ENCODE peak calls at places on chromosomes 1 and 21, in eight cellular contexts. A is HFF-Myc, S is osteocyte, P is HFFc6, Y is fibroblast of mammary gland, F is PC-9, W is cardiac muscle cell, Z is cardiac fibroblast. J is an unnamed sample.

GRCh38 chr1:67144696-67145095 is 9.9 kb upstream of the C1orf141 start:
- DNase-seq in A (no peak), S (no peak), P (no peak), Y (no peak), F (no peak), W (peak), Z (peak), J (no peak)

GRCh38 chr1:94658221-94658620 is 116.7 kb upstream of the F3 start:
- DNase-seq in A (no peak), S (no peak), P (peak), Y (peak), F (no peak), W (peak), Z (peak), J (no peak)

GRCh38 chr1:44945992-44946391 is 40.4 kb downstream of the EIF2B3 start:
- DNase-seq in A (no peak), S (no peak), P (no peak), Y (no peak), F (no peak), W (no peak), Z (no peak), J (no peak)

GRCh38 chr1:67211589-67212563 is 45.6 kb downstream of the IL23R start:
- DNase-seq in A (no peak), S (no peak), P (peak), Y (peak), F (peak), W (peak), Z (peak), J (no peak)

GRCh38 chr21:34074283-34075098 is 1.1 kb downstream of the MRPS6 start:
- DNase-seq in A (no peak), S (no peak), P (no peak), Y (no peak), F (no peak), W (peak), Z (peak), J (no peak)

GRCh38 chr1:951364-951763 is 7.7 kb downstream of the NOC2L start:
- DNase-seq in A (no peak), S (no peak), P (peak), Y (peak), F (no peak), W (peak), Z (no peak), J (no peak)

GRCh38 chr1:24418898-24419628 is 3.5 kb downstream of the NIPAL3 start:
- DNase-seq in A (no peak), S (no peak), P (no peak), Y (peak), F (peak), W (peak), Z (peak), J (no peak)

GRCh38 chr1:201686709-201687455 is 142.1 kb upstream of the IPO9 start:
- DNase-seq in A (no peak), S (no peak), P (no peak), Y (no peak), F (no peak), W (no peak), Z (peak), J (no peak)

GRCh38 chr1:32465541-32466002 is 700 bp downstream of the ZBTB8B start:
- DNase-seq in A (no peak), S (no peak), P (no peak), Y (no peak), F (no peak), W (no peak), Z (no peak), J (no peak)

GRCh38 chr1:29640428-29640785 is 404.1 kb downstream of the PTPRU start:
- DNase-seq in A (no peak), S (no peak), P (no peak), Y (no peak), F (no peak), W (no peak), Z (no peak), J (no peak)

GRCh38 chr1:4851666-4852065 is 197.3 kb downstream of the AJAP1 start:
- DNase-seq in A (no peak), S (no peak), P (no peak), Y (no peak), F (no peak), W (no peak), Z (no peak), J (no peak)

GRCh38 chr1:27098447-27099153 is 56.3 kb downstream of the SLC9A1 start:
- DNase-seq in A (no peak), S (no peak), P (no peak), Y (no peak), F (no peak), W (no peak), Z (no peak), J (no peak)

GRCh38 chr1:204384636-204385354 is 25.1 kb upstream of the PLEKHA6 start:
- DNase-seq in A (no peak), S (no peak), P (peak), Y (peak), F (no peak), W (peak), Z (peak), J (no peak)

GRCh38 chr1:46342084-46342656 is 1.6 kb downstream of the NSUN4 start:
- DNase-seq in A (no peak), S (no peak), P (peak), Y (peak), F (peak), W (peak), Z (peak), J (no peak)

GRCh38 chr1:212149566-212149965 is 114.0 kb downstream of the DTL start:
- DNase-seq in A (no peak), S (no peak), P (no peak), Y (no peak), F (no peak), W (no peak), Z (no peak), J (no peak)

GRCh38 chr1:152162826-152163463 is 3.9 kb upstream of the RPTN start:
- DNase-seq in A (no peak), S (no peak), P (peak), Y (peak), F (no peak), W (peak), Z (peak), J (no peak)

GRCh38 chr1:211577826-211578639 is 928 bp downstream of the SLC30A1 start:
- DNase-seq in A (no peak), S (peak), P (peak), Y (peak), F (peak), W (peak), Z (peak), J (peak)

DNA sequence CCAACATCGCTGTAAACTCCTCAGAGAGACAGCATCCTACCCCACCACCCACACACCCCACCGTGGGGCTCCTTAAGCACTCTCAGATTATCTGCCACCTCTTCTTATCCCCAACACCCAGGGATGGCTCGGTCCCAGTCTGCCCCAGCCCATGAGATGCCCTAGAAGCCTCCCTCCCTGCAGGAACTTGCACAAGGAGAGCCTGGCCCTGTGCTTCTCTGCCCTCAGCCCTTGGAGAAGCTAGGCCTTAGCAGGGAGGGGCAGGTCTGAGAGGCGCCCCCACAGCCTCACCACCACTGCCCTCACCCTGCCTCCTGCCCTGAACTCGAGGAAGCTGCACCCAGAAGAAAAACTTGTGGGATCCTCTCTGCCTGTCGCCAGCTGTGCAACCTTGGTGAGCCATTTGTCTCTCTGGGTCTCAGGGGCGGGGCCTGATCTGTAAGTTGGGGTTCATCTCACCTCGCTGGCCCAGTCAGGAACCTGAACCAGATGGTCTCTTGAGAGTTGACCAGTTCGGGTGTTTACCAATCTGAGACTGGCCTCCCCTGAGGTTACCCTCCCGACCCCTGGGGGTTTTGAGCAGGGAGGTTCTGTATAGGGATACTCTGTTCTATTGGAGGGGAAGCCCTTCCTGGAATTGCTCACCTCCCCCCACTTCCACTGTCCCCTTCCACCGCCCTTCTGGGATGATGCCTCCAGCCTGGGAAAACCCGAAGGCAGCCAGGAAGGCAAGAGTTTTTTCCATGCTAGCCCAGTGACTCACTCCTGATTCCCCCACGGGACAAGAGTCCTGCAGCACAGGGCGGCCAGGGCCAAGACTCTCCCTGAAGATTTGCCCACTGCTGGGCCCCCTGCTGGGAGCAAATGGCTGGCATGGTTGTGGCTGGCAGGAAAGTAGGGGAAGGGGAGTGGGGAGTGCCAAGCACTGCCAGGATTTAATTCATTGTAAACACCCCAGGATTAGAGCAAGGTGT is at the start of gene S100A3:
- DNase-seq in A (no peak), S (peak), P (peak), Y (peak), F (peak), W (peak), Z (peak), J (no peak)
- TF ChIP-seq CTCF in A (peak), S (no peak), P (peak), Y (peak), F (no peak), W (peak), Z (peak), J (no peak)

DNA sequence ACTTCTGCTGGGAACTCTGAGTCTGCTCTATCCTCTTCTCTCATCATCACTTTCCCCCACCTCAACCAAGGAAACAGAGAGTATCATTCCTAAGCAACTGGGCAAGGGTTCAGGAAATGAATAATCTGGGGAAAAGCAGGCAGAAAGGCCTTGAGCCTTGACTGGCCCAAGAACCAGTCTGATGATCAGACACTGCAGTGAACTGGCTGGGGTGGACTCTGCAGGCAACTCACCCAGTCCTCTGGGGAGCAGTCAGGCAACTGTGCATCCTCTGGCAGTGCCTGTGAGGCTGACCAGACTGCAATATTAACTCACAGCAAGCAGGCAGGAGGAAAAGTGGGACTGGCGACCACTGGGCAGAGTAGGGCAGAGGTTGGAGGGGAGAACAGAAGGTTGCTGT is 991 bp downstream of the ANKRD35 start:
- DNase-seq in A (no peak), S (no peak), P (peak), Y (peak), F (no peak), W (peak), Z (peak), J (no peak)
- TF ChIP-seq CTCF in A (no peak), S (no peak), P (no peak), Y (no peak), F (no peak), W (no peak), Z (no peak), J (no peak)

DNA sequence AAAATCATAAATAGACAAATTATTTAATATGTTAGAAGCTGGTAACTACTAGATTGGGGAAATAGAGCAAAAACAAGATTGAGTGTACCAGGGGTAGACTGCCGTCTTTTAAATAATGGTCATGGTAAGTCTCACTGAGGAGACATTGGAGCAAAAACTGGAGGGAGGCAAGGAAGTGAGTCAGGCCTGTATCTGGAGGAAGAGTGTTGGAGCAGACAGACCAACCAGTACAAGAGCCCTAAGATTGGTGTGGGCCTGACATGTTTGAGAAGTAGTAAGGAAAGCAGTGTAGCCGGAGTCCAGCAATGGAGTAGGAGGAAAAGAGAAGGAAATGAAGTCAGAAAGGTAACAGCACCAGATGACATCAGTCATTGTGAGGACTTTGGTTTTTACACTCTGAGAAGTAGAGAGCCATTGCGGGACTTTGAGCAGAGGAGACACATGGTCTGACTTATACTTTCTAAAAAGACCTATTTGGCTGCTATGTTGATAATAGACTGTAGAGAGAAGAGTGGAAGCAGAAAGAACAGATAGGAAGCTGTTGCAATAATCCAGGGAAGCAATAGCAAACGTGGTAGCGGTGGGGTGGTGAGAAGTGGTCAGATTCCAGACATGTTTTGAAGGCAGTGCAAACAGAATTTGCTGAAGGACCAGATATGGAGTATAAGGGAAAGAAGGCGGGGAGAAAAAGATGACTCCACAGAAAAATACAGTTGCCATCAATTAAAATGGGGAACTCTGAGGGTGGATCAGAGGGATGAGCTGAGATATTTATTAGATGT is 44.7 kb upstream of the GJA5 start:
- DNase-seq in A (no peak), S (no peak), P (no peak), Y (no peak), F (no peak), W (peak), Z (peak), J (no peak)
- TF ChIP-seq CTCF in A (no peak), S (no peak), P (no peak), Y (no peak), F (no peak), W (no peak), Z (no peak), J (no peak)

GRCh38 chr1:11967028-11967547 is 13.2 kb upstream of the MFN2 start:
- DNase-seq in A (no peak), S (no peak), P (no peak), Y (peak), F (peak), W (peak), Z (peak), J (no peak)
- TF ChIP-seq CTCF in A (peak), S (peak), P (peak), Y (peak), F (peak), W (peak), Z (peak), J (no peak)

DNA sequence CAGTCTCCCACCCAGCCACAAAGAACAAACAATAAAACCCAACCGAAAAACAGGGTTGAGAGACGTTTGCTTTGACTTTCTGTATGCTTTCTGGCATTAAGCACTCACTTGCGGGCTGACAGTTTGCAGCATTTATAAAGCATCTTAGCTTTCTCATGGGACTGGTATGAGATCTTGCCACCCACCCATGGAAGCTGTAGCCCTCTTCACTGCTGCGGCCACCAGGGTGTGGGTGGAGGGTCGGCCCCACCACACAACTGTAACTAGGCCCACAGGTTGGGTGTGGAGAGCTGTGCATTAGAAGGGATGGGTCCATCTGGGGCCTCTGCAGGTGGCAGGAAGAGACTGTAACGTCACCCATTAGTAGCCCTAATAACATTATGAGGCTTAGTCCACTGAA is 165.7 kb downstream of the RHOU start:
- DNase-seq in A (no peak), S (peak), P (no peak), Y (no peak), F (no peak), W (no peak), Z (no peak), J (no peak)
- TF ChIP-seq CTCF in A (no peak), S (no peak), P (no peak), Y (no peak), F (no peak), W (no peak), Z (no peak), J (no peak)

GRCh38 chr1:8739377-8739776 is 78.1 kb downstream of the RERE start:
- DNase-seq in A (no peak), S (no peak), P (no peak), Y (no peak), F (no peak), W (no peak), Z (peak), J (no peak)
- TF ChIP-seq CTCF in A (peak), S (no peak), P (no peak), Y (no peak), F (peak), W (no peak), Z (no peak), J (no peak)

GRCh38 chr21:22573834-22574233 is 1575.6 kb downstream of the NCAM2 start:
- DNase-seq in A (no peak), S (no peak), P (no peak), Y (no peak), F (no peak), W (no peak), Z (no peak), J (no peak)

GRCh38 chr21:22575165-22575584 is 1577.0 kb downstream of the NCAM2 start:
- DNase-seq in A (no peak), S (no peak), P (no peak), Y (no peak), F (no peak), W (no peak), Z (no peak), J (no peak)
- TF ChIP-seq CTCF in A (no peak), S (peak), P (peak), Y (no peak), F (peak), W (no peak), Z (no peak), J (no peak)

GRCh38 chr1:153962088-153963029 is 978 bp downstream of the SLC39A1 start:
- DNase-seq in A (no peak), S (no peak), P (peak), Y (peak), F (peak), W (peak), Z (peak), J (no peak)
- TF ChIP-seq CTCF in A (no peak), S (no peak), P (no peak), Y (no peak), F (no peak), W (no peak), Z (no peak), J (no peak)

DNA sequence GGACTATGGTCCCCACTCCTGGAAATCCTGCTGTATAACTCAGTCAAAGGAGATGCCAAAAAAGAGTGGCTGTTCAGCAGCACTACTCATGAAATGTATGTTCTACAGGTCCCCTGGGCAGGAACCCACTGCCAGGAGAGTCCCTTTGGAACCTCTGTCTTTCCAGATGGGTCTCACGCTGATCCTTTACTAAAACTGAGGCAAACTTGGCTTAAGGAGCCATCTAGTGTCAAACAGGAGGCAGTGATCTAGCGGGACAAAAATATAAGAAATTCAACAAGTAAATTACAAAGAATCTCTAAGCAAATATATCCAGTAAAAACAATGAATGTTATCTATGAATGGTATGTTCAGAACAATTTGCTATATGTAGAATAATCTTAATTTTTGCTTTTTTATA is 80.5 kb upstream of the PRMT6 start:
- DNase-seq in A (no peak), S (no peak), P (no peak), Y (peak), F (no peak), W (no peak), Z (peak), J (no peak)
- TF ChIP-seq CTCF in A (no peak), S (no peak), P (peak), Y (peak), F (peak), W (no peak), Z (no peak), J (no peak)

J was measured in omental fat pad.